ENCODE peak calls at places on chromosomes 12 and 14, in ten cellular contexts. B is CD8-positive, alpha-beta T cell; Q is body of pancreas; W is psoas muscle; H is transverse colon; M is PC-9; N is A549; A is astrocyte of the spinal cord; P is epithelial cell of esophagus; C is Panc1. Z is an unnamed sample.

GRCh38 chr14:58738876-58739275 is 101.1 kb downstream of the DACT1 start:
- DNase-seq in B (no peak), Q (no peak), W (no peak), H (no peak), M (no peak), N (no peak), A (no peak), P (no peak), C (no peak), Z (peak)

GRCh38 chr12:48979602-48980388 is 1.7 kb downstream of the WNT1 start:
- DNase-seq in B (peak), Q (no peak), W (peak), H (peak), M (no peak), N (no peak), A (no peak), P (no peak), C (no peak), Z (no peak)

GRCh38 chr14:22466520-22466919 is 122.5 kb downstream of the DAD1 start:
- DNase-seq in B (no peak), Q (no peak), W (no peak), H (no peak), M (peak), N (no peak), A (peak), P (peak), C (no peak), Z (no peak)

GRCh38 chr12:40552868-40553267 is 139.4 kb upstream of the CNTN1 start:
- DNase-seq in B (no peak), Q (no peak), W (no peak), H (no peak), M (no peak), N (no peak), A (no peak), P (peak), C (no peak), Z (no peak)

GRCh38 chr12:21642707-21643389 is 14.8 kb downstream of the LDHB start:
- DNase-seq in B (no peak), Q (no peak), W (no peak), H (no peak), M (no peak), N (no peak), A (no peak), P (peak), C (no peak), Z (no peak)

GRCh38 chr12:119425623-119426022 is 91.1 kb downstream of the CCDC60 start:
- DNase-seq in B (no peak), Q (no peak), W (no peak), H (no peak), M (no peak), N (no peak), A (no peak), P (no peak), C (no peak), Z (no peak)

GRCh38 chr14:104768437-104769323 is 15.7 kb downstream of the SIVA1 start:
- DNase-seq in B (peak), Q (peak), W (peak), H (peak), M (peak), N (peak), A (peak), P (peak), C (peak), Z (peak)

GRCh38 chr12:59486827-59487226 is 109.0 kb upstream of the SLC16A7 start:
- DNase-seq in B (no peak), Q (no peak), W (no peak), H (no peak), M (no peak), N (no peak), A (no peak), P (peak), C (no peak), Z (no peak)

GRCh38 chr12:550473-551260 is 90.9 kb downstream of the B4GALNT3 start:
- DNase-seq in B (no peak), Q (no peak), W (no peak), H (no peak), M (no peak), N (no peak), A (no peak), P (no peak), C (no peak), Z (no peak)

GRCh38 chr14:99378782-99379214 is 101.9 kb downstream of the SETD3 start:
- DNase-seq in B (no peak), Q (no peak), W (no peak), H (peak), M (peak), N (peak), A (peak), P (peak), C (no peak), Z (peak)

GRCh38 chr14:65164068-65164824 is 61.9 kb upstream of the MAX start:
- DNase-seq in B (peak), Q (peak), W (no peak), H (no peak), M (peak), N (peak), A (peak), P (peak), C (no peak), Z (peak)

GRCh38 chr12:82425241-82425640 is 66.9 kb downstream of the METTL25 start:
- DNase-seq in B (no peak), Q (no peak), W (no peak), H (no peak), M (no peak), N (no peak), A (peak), P (no peak), C (no peak), Z (peak)
- H3K4me3 ChIP-seq in B (no peak), Q (no peak), W (no peak), H (no peak), M (no peak), N (no peak), A (no peak), P (no peak), C (no peak), Z (no peak)

GRCh38 chr12:6085841-6086240 is 38.6 kb downstream of the VWF start:
- DNase-seq in B (no peak), Q (no peak), W (no peak), H (no peak), M (no peak), N (no peak), A (no peak), P (no peak), C (no peak), Z (no peak)

GRCh38 chr12:6083606-6084005 is 40.9 kb downstream of the VWF start:
- DNase-seq in B (no peak), Q (no peak), W (no peak), H (no peak), M (no peak), N (no peak), A (no peak), P (no peak), C (no peak), Z (no peak)

GRCh38 chr12:6084969-6085450 is 39.5 kb downstream of the VWF start:
- DNase-seq in B (no peak), Q (no peak), W (no peak), H (no peak), M (no peak), N (no peak), A (no peak), P (no peak), C (no peak), Z (no peak)

GRCh38 chr12:6082613-6083012 is 41.9 kb downstream of the VWF start:
- DNase-seq in B (no peak), Q (no peak), W (no peak), H (no peak), M (no peak), N (no peak), A (no peak), P (no peak), C (no peak), Z (no peak)

DNA sequence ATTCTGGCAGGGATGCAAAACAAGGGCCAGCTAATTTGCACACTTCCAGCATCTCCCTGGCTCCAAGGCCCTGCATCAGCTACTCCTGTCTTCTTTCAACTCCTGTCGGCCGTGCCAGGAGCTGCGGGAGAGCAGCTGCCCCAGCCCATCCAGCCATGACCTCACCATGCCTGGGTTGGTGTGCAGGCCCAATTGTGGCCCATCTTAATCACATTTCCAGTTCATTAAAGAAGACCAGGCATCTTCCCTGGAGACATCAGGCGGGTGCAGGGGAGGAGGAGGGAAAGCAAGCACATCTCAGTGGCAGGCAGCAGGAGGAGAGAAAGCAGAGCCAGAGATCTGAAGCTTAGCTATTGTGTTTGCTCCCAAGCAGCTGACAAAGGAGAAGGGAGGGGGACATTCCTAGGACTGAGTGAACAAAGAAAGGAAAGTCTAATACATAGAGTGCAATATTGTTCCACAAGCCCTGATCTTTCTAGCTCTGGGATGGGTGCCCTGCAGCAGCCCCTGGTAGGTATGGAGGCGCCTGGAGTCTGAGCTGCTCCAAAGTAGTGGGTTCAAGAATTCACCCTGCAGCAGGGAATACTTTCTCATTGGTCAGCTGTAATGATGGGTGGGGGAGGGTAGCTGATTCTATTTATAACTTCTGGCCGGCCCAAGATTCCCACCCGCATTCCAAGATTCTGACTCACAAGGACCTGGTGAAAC is 40.1 kb downstream of the VWF start:
- DNase-seq in B (no peak), Q (no peak), W (no peak), H (peak), M (peak), N (peak), A (peak), P (peak), C (no peak), Z (peak)
- TF ChIP-seq CTCF in B (no peak), Q (no peak), W (no peak), H (no peak), M (no peak), N (no peak), A (no peak), P (no peak), C (no peak), Z (peak)

GRCh38 chr12:47818007-47818376 is 1.7 kb downstream of the HDAC7 start:
- DNase-seq in B (no peak), Q (no peak), W (no peak), H (no peak), M (no peak), N (no peak), A (no peak), P (no peak), C (no peak), Z (no peak)
- H3K4me3 ChIP-seq in B (peak), Q (no peak), W (peak), H (no peak), M (peak), N (peak), A (peak), P (peak), C (peak), Z (peak)

DNA sequence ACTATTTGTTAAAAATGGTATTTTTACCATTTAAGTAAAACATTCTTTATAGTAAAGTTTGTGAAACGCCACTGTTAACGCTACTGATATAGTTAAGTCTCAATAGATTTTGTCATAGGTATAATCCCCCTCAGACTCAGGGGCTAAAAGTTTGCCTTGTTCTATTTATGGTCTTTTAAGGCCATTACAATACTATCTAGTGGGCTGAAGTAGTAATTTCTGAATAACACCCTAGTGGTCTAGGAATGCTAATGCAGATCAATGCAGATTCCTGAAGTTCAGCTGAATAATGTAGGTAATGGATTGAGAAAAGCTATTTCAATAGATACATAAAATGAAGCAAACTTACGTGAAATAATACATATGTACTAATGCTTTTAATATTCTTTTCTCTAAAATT is 989.3 kb upstream of the NOVA1 start:
- DNase-seq in B (no peak), Q (no peak), W (no peak), H (no peak), M (no peak), N (no peak), A (no peak), P (no peak), C (no peak), Z (no peak)
- TF ChIP-seq CTCF in B (no peak), Q (no peak), W (no peak), H (no peak), M (no peak), N (no peak), A (no peak), P (no peak), C (no peak), Z (no peak)

GRCh38 chr14:54362089-54362504 is 34.7 kb upstream of the CDKN3 start:
- DNase-seq in B (no peak), Q (no peak), W (no peak), H (no peak), M (no peak), N (no peak), A (no peak), P (no peak), C (no peak), Z (no peak)
- H3K4me3 ChIP-seq in B (no peak), Q (no peak), W (no peak), H (no peak), M (no peak), N (no peak), A (no peak), P (no peak), C (no peak), Z (no peak)

GRCh38 chr14:38212996-38213395 is 5.3 kb downstream of the SSTR1 start:
- DNase-seq in B (no peak), Q (no peak), W (no peak), H (no peak), M (no peak), N (no peak), A (peak), P (no peak), C (no peak), Z (peak)

GRCh38 chr14:38210168-38210567 is 2.5 kb downstream of the SSTR1 start:
- DNase-seq in B (no peak), Q (peak), W (peak), H (no peak), M (no peak), N (peak), A (peak), P (peak), C (no peak), Z (peak)

GRCh38 chr14:38209572-38210159 is 2.0 kb downstream of the SSTR1 start:
- DNase-seq in B (no peak), Q (peak), W (no peak), H (no peak), M (no peak), N (no peak), A (no peak), P (no peak), C (no peak), Z (peak)

GRCh38 chr14:38210587-38211257 is 3.0 kb downstream of the SSTR1 start:
- DNase-seq in B (no peak), Q (peak), W (peak), H (no peak), M (no peak), N (peak), A (peak), P (no peak), C (no peak), Z (peak)

DNA sequence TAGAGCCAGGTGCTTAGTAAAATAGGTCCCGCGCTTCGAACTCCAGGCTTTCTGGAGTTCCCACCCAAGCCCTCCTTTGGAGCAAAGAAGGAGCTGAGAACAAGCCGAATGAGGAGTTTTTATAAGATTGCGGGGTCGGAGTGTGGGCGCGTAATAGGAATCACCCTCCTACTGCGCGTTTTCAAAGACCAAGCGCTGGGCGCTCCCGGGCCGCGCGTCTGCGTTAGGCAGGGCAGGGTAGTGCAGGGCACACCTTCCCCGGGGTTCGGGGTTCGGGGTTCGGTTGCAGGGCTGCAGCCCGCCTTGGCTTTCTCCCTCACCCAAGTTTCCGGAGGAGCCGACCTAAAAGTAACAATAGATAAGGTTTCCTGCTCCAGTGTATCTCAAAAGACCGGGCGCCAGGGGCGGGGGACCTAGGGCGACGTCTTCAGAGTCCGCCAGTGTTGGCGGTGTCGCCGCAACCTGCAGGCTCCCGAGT is 3.6 kb downstream of the SSTR1 start:
- DNase-seq in B (no peak), Q (no peak), W (peak), H (no peak), M (no peak), N (no peak), A (no peak), P (no peak), C (no peak), Z (no peak)
- TF ChIP-seq CTCF in B (no peak), Q (no peak), W (no peak), H (no peak), M (no peak), N (no peak), A (no peak), P (no peak), C (no peak), Z (no peak)

GRCh38 chr12:56636118-56636674 is 6.1 kb upstream of the BAZ2A start:
- DNase-seq in B (peak), Q (peak), W (peak), H (peak), M (peak), N (peak), A (peak), P (peak), C (peak), Z (peak)
- H3K4me3 ChIP-seq in B (peak), Q (peak), W (peak), H (peak), M (peak), N (peak), A (peak), P (peak), C (peak), Z (peak)